ENCODE peak calls at places on chromosomes 12 and 14, in four cellular contexts. One of them, this sample, is unnamed.

GRCh38 chr12:6627598-6627997 is 8.2 kb downstream of the LPAR5 start:
- DNase-seq in psoas muscle: no peak
- DNase-seq in CD4-positive, alpha-beta T cell: peak
- DNase-seq in NCI-H1694 treated with DMSO at 0.1 percent for 48 hours: no peak
- DNase-seq in this sample: no peak

GRCh38 chr12:49882248-49882850 is 21.4 kb downstream of the FAIM2 start:
- DNase-seq in psoas muscle: no peak
- DNase-seq in CD4-positive, alpha-beta T cell: no peak
- DNase-seq in NCI-H1694 treated with DMSO at 0.1 percent for 48 hours: no peak
- DNase-seq in this sample: no peak

GRCh38 chr14:76834296-76834695 is 8.1 kb downstream of the LRRC74A start:
- DNase-seq in psoas muscle: no peak
- DNase-seq in CD4-positive, alpha-beta T cell: no peak
- DNase-seq in NCI-H1694 treated with DMSO at 0.1 percent for 48 hours: no peak
- DNase-seq in this sample: no peak

GRCh38 chr12:13127476-13127875 is 24.0 kb upstream of the GSG1 start:
- DNase-seq in psoas muscle: no peak
- DNase-seq in CD4-positive, alpha-beta T cell: no peak
- DNase-seq in NCI-H1694 treated with DMSO at 0.1 percent for 48 hours: no peak
- DNase-seq in this sample: no peak

GRCh38 chr12:76863811-76864210 is 15.0 kb downstream of the CSRP2 start:
- DNase-seq in psoas muscle: no peak
- DNase-seq in CD4-positive, alpha-beta T cell: no peak
- DNase-seq in NCI-H1694 treated with DMSO at 0.1 percent for 48 hours: no peak
- DNase-seq in this sample: no peak

GRCh38 chr12:53380797-53381738 is 1.1 kb downstream of the SP1 start:
- DNase-seq in psoas muscle: no peak
- DNase-seq in CD4-positive, alpha-beta T cell: no peak
- DNase-seq in NCI-H1694 treated with DMSO at 0.1 percent for 48 hours: no peak
- DNase-seq in this sample: no peak

GRCh38 chr12:4781212-4781611 is 61.0 kb downstream of the GALNT8 start:
- DNase-seq in psoas muscle: no peak
- DNase-seq in CD4-positive, alpha-beta T cell: no peak
- DNase-seq in NCI-H1694 treated with DMSO at 0.1 percent for 48 hours: no peak
- DNase-seq in this sample: no peak

GRCh38 chr14:68423686-68424085 is 369.2 kb downstream of the ZFP36L1 start:
- DNase-seq in psoas muscle: no peak
- DNase-seq in CD4-positive, alpha-beta T cell: no peak
- DNase-seq in NCI-H1694 treated with DMSO at 0.1 percent for 48 hours: no peak
- DNase-seq in this sample: no peak

GRCh38 chr12:51364026-51364425 is 17.5 kb upstream of the CELA1 start:
- DNase-seq in psoas muscle: no peak
- DNase-seq in CD4-positive, alpha-beta T cell: no peak
- DNase-seq in NCI-H1694 treated with DMSO at 0.1 percent for 48 hours: no peak
- DNase-seq in this sample: no peak

GRCh38 chr14:52051861-52052260 is 17.0 kb downstream of the NID2 start:
- DNase-seq in psoas muscle: no peak
- DNase-seq in CD4-positive, alpha-beta T cell: no peak
- DNase-seq in NCI-H1694 treated with DMSO at 0.1 percent for 48 hours: no peak
- DNase-seq in this sample: no peak

GRCh38 chr12:97556201-97556824 is 93.7 kb downstream of the RMST start:
- DNase-seq in psoas muscle: no peak
- DNase-seq in CD4-positive, alpha-beta T cell: no peak
- DNase-seq in NCI-H1694 treated with DMSO at 0.1 percent for 48 hours: no peak
- DNase-seq in this sample: peak

GRCh38 chr14:71183856-71184255 is 276.6 kb downstream of the PCNX1 start:
- DNase-seq in psoas muscle: no peak
- DNase-seq in CD4-positive, alpha-beta T cell: no peak
- DNase-seq in NCI-H1694 treated with DMSO at 0.1 percent for 48 hours: no peak
- DNase-seq in this sample: no peak

GRCh38 chr12:102300824-102301461 is 103.3 kb upstream of the PMCH start:
- DNase-seq in psoas muscle: no peak
- DNase-seq in CD4-positive, alpha-beta T cell: no peak
- DNase-seq in NCI-H1694 treated with DMSO at 0.1 percent for 48 hours: peak
- DNase-seq in this sample: no peak

GRCh38 chr12:108468149-108468968 is 46.7 kb upstream of the FICD start:
- DNase-seq in psoas muscle: no peak
- DNase-seq in CD4-positive, alpha-beta T cell: no peak
- DNase-seq in NCI-H1694 treated with DMSO at 0.1 percent for 48 hours: no peak
- DNase-seq in this sample: no peak

GRCh38 chr12:94697631-94698030 is 47.3 kb upstream of the TMCC3 start:
- DNase-seq in psoas muscle: no peak
- DNase-seq in CD4-positive, alpha-beta T cell: no peak
- DNase-seq in NCI-H1694 treated with DMSO at 0.1 percent for 48 hours: no peak
- DNase-seq in this sample: no peak

GRCh38 chr14:90554341-90554740 is 157.5 kb downstream of the CALM1 start:
- DNase-seq in psoas muscle: no peak
- DNase-seq in CD4-positive, alpha-beta T cell: no peak
- DNase-seq in NCI-H1694 treated with DMSO at 0.1 percent for 48 hours: peak
- DNase-seq in this sample: peak

GRCh38 chr12:119659289-119659897 is 8.5 kb upstream of the PRKAB1 start:
- DNase-seq in psoas muscle: no peak
- DNase-seq in CD4-positive, alpha-beta T cell: peak
- DNase-seq in NCI-H1694 treated with DMSO at 0.1 percent for 48 hours: peak
- DNase-seq in this sample: no peak

GRCh38 chr14:71711131-71711530 is 221.1 kb upstream of the RGS6 start:
- DNase-seq in psoas muscle: no peak
- DNase-seq in CD4-positive, alpha-beta T cell: no peak
- DNase-seq in NCI-H1694 treated with DMSO at 0.1 percent for 48 hours: no peak
- DNase-seq in this sample: no peak

GRCh38 chr14:75273272-75274044 is 5.2 kb upstream of the FOS start:
- DNase-seq in psoas muscle: no peak
- DNase-seq in CD4-positive, alpha-beta T cell: no peak
- DNase-seq in NCI-H1694 treated with DMSO at 0.1 percent for 48 hours: no peak
- DNase-seq in this sample: no peak

GRCh38 chr12:42960087-42960527 is 370.6 kb upstream of the PRICKLE1 start:
- DNase-seq in psoas muscle: no peak
- DNase-seq in CD4-positive, alpha-beta T cell: no peak
- DNase-seq in NCI-H1694 treated with DMSO at 0.1 percent for 48 hours: no peak
- DNase-seq in this sample: no peak

GRCh38 chr12:113805201-113805600 is 160.9 kb downstream of the RBM19 start:
- DNase-seq in psoas muscle: peak
- DNase-seq in CD4-positive, alpha-beta T cell: no peak
- DNase-seq in NCI-H1694 treated with DMSO at 0.1 percent for 48 hours: no peak
- DNase-seq in this sample: no peak

GRCh38 chr14:94591073-94591472 is 9.8 kb downstream of the SERPINA5 start:
- DNase-seq in psoas muscle: no peak
- DNase-seq in CD4-positive, alpha-beta T cell: no peak
- DNase-seq in NCI-H1694 treated with DMSO at 0.1 percent for 48 hours: no peak
- DNase-seq in this sample: no peak

GRCh38 chr12:57744194-57744776 is 554 bp upstream of the TSPAN31 start:
- DNase-seq in psoas muscle: peak
- DNase-seq in CD4-positive, alpha-beta T cell: peak
- DNase-seq in NCI-H1694 treated with DMSO at 0.1 percent for 48 hours: no peak
- DNase-seq in this sample: peak

GRCh38 chr12:67649165-67650126 is 901 bp downstream of the DYRK2 start:
- DNase-seq in psoas muscle: peak
- DNase-seq in CD4-positive, alpha-beta T cell: peak
- DNase-seq in NCI-H1694 treated with DMSO at 0.1 percent for 48 hours: no peak
- DNase-seq in this sample: peak

GRCh38 chr12:130762319-130762675 is 46.2 kb upstream of the RIMBP2 start:
- DNase-seq in psoas muscle: no peak
- DNase-seq in CD4-positive, alpha-beta T cell: no peak
- DNase-seq in NCI-H1694 treated with DMSO at 0.1 percent for 48 hours: no peak
- DNase-seq in this sample: no peak

GRCh38 chr14:89086060-89086382 is 261.6 kb downstream of the TTC8 start:
- DNase-seq in psoas muscle: no peak
- DNase-seq in CD4-positive, alpha-beta T cell: no peak
- DNase-seq in NCI-H1694 treated with DMSO at 0.1 percent for 48 hours: no peak
- DNase-seq in this sample: no peak